ENCODE peak calls at places on chromosomes 16 and 17, in five cellular contexts. Z is RWPE2, L is GM23248, W is 8988T, Y is nephron progenitor cell. S is an unnamed sample.

GRCh38 chr16:57798953-57799618 is 3.2 kb downstream of the KIFC3 start:
- DNase-seq in Z (no peak), L (no peak), W (no peak), Y (no peak), S (no peak)

GRCh38 chr16:55248058-55248457 is 75.9 kb upstream of the IRX6 start:
- DNase-seq in Z (no peak), L (peak), W (no peak), Y (no peak), S (no peak)

GRCh38 chr16:54331241-54332002 is 44.8 kb upstream of the IRX3 start:
- DNase-seq in Z (no peak), L (no peak), W (no peak), Y (no peak), S (no peak)

GRCh38 chr17:57599271-57600045 is 145.6 kb downstream of the CCDC182 start:
- DNase-seq in Z (no peak), L (no peak), W (no peak), Y (no peak), S (no peak)

GRCh38 chr17:14737984-14738651 is 437.2 kb downstream of the HS3ST3B1 start:
- DNase-seq in Z (peak), L (peak), W (peak), Y (peak), S (peak)

GRCh38 chr17:49717371-49717841 is 9.6 kb upstream of the SLC35B1 start:
- DNase-seq in Z (no peak), L (no peak), W (no peak), Y (no peak), S (no peak)

GRCh38 chr17:77086433-77087010 is 54.2 kb upstream of the SEC14L1 start:
- DNase-seq in Z (peak), L (peak), W (no peak), Y (peak), S (peak)

GRCh38 chr17:559699-560378 is 154.8 kb downstream of the VPS53 start:
- DNase-seq in Z (no peak), L (peak), W (no peak), Y (no peak), S (peak)

GRCh38 chr16:67926181-67926742 is 5.4 kb downstream of the CTRL start:
- DNase-seq in Z (peak), L (no peak), W (no peak), Y (no peak), S (no peak)

GRCh38 chr16:67892899-67893790 is at the start of gene PSKH1:
- DNase-seq in Z (peak), L (peak), W (peak), Y (peak), S (peak)

S was measured in GM03348.